ENCODE peak calls at places on chromosomes 12 and 14, in seven cellular contexts. V is amniotic stem cell, Y is stomach, Q is GM13976, F is type B pancreatic cell, U is aorta, M is GM18507. A is an unnamed sample.

GRCh38 chr12:47729233-47729632 is 3.9 kb upstream of the ENDOU start:
- DNase-seq in V (no peak), Y (no peak), Q (no peak), F (no peak), U (peak; percentile 55), M (no peak), A (no peak)

GRCh38 chr12:116360579-116361403 is 83.3 kb upstream of the MED13L start:
- DNase-seq in V (no peak), Y (no peak), Q (no peak), F (no peak), U (no peak), M (no peak), A (no peak)

GRCh38 chr14:44657688-44658388 is 150.8 kb upstream of the FSCB start:
- DNase-seq in V (no peak), Y (no peak), Q (no peak), F (no peak), U (no peak), M (no peak), A (no peak)

GRCh38 chr12:16165506-16165905 is 112.0 kb downstream of the SLC15A5 start:
- DNase-seq in V (no peak), Y (peak; percentile 36), Q (no peak), F (no peak), U (no peak), M (no peak), A (no peak)

GRCh38 chr12:122350444-122350843 is 72.0 kb downstream of the CLIP1 start:
- DNase-seq in V (peak; percentile 9), Y (no peak), Q (no peak), F (no peak), U (peak; percentile 83), M (no peak), A (no peak)

GRCh38 chr12:97748298-97748697 is 285.7 kb downstream of the RMST start:
- DNase-seq in V (no peak), Y (no peak), Q (no peak), F (no peak), U (no peak), M (no peak), A (no peak)

GRCh38 chr12:46219892-46220655 is 48.8 kb downstream of the SLC38A1 start:
- DNase-seq in V (peak; percentile 7), Y (no peak), Q (no peak), F (no peak), U (no peak), M (no peak), A (no peak)

GRCh38 chr12:124699878-124700277 is 132.5 kb upstream of the NCOR2 start:
- DNase-seq in V (no peak), Y (peak; percentile 56), Q (no peak), F (no peak), U (no peak), M (no peak), A (no peak)

GRCh38 chr14:64082837-64083236 is 211.3 kb downstream of the ESR2 start:
- DNase-seq in V (no peak), Y (no peak), Q (no peak), F (no peak), U (no peak), M (no peak), A (no peak)

GRCh38 chr12:55057466-55057865 is 37.7 kb downstream of the NEUROD4 start:
- DNase-seq in V (no peak), Y (no peak), Q (no peak), F (no peak), U (no peak), M (no peak), A (no peak)

GRCh38 chr12:27911397-27911796 is 61.1 kb downstream of the PTHLH start:
- DNase-seq in V (no peak), Y (no peak), Q (no peak), F (no peak), U (no peak), M (no peak), A (no peak)

GRCh38 chr14:66624319-66624937 is 116.5 kb downstream of the GPHN start:
- DNase-seq in V (peak; percentile 24), Y (peak; percentile 71), Q (peak; percentile 49), F (no peak), U (peak; percentile 55), M (no peak), A (peak; percentile 54)

GRCh38 chr12:121273364-121273896 is 23.1 kb downstream of the CAMKK2 start:
- DNase-seq in V (no peak), Y (no peak), Q (no peak), F (no peak), U (no peak), M (no peak), A (no peak)

GRCh38 chr12:98329589-98329988 is 185.8 kb upstream of the TMPO start:
- DNase-seq in V (no peak), Y (no peak), Q (no peak), F (no peak), U (no peak), M (no peak), A (no peak)

GRCh38 chr12:52390739-52391617 is 5.5 kb upstream of the KRT84 start:
- DNase-seq in V (no peak), Y (no peak), Q (no peak), F (no peak), U (peak; percentile 26), M (no peak), A (peak; percentile 70)